ENCODE peak calls at places on chromosome 9, in four cellular contexts. S is T-helper 2 cell, J is cardiac muscle cell, A is GM04504. D is an unnamed sample.

GRCh38 chr9:88090151-88090581 is 48.1 kb downstream of the SPATA31C2 start:
- DNase-seq in A (no peak), J (peak), S (no peak), D (no peak)

GRCh38 chr9:76512826-76513225 is 53.8 kb downstream of the GCNT1 start:
- DNase-seq in S (no peak), A (peak), J (no peak), D (no peak)

GRCh38 chr9:95341262-95342011 is 23.9 kb upstream of the FANCC start:
- DNase-seq in A (no peak), S (no peak), J (peak), D (peak)

GRCh38 chr9:93077367-93077766 is 18.6 kb upstream of the CARD19 start:
- DNase-seq in A (no peak), J (no peak), S (no peak), D (no peak)

GRCh38 chr9:133470427-133470924 is 8.4 kb downstream of the SLC2A6 start:
- DNase-seq in J (no peak), A (no peak), S (no peak), D (no peak)

GRCh38 chr9:95778957-95779356 is 96.5 kb upstream of the ERCC6L2 start:
- DNase-seq in S (no peak), J (no peak), A (no peak), D (no peak)

GRCh38 chr9:14910178-14910805 is at the start of gene FREM1:
- DNase-seq in J (peak), A (no peak), S (no peak), D (peak)

GRCh38 chr9:70578720-70579119 is 164.3 kb upstream of the KLF9 start:
- DNase-seq in S (no peak), A (no peak), J (no peak), D (no peak)

GRCh38 chr9:10250200-10250599 is 362.6 kb downstream of the PTPRD start:
- DNase-seq in J (no peak), A (no peak), S (no peak), D (no peak)

GRCh38 chr9:79570449-79571308 is 1.1 kb upstream of the TLE4 start:
- DNase-seq in S (no peak), A (no peak), J (peak), D (peak)

GRCh38 chr9:124498499-124499146 is 8.6 kb downstream of the NR5A1 start:
- DNase-seq in S (no peak), J (no peak), A (no peak), D (no peak)